ENCODE peak calls at places on chromosome 5, in five cellular contexts. One of them, this sample, is unnamed.

GRCh38 chr5:125274938-125275759 is 528.7 kb upstream of the ZNF608 start:
- DNase-seq in endothelial cell of umbilical vein: peak; percentile 78
- DNase-seq in NB4: no peak
- DNase-seq in GM12878: no peak
- DNase-seq in HepG2: no peak
- DNase-seq in this sample: no peak

GRCh38 chr5:147892696-147893296 is 13.5 kb downstream of the C5orf46 start:
- DNase-seq in endothelial cell of umbilical vein: peak; percentile 61
- DNase-seq in HepG2: no peak
- DNase-seq in NB4: no peak
- DNase-seq in GM12878: no peak
- DNase-seq in this sample: no peak

GRCh38 chr5:10552183-10553143 is 11.4 kb upstream of the ANKRD33B start:
- DNase-seq in GM12878: no peak
- DNase-seq in HepG2: no peak
- DNase-seq in endothelial cell of umbilical vein: peak; percentile 44
- DNase-seq in NB4: no peak
- DNase-seq in this sample: peak; percentile 51

GRCh38 chr5:164504141-164504772 is 998.8 kb downstream of the MAT2B start:
- DNase-seq in GM12878: peak; percentile 5
- DNase-seq in HepG2: peak; percentile 34
- DNase-seq in NB4: peak; percentile 64
- DNase-seq in endothelial cell of umbilical vein: peak; percentile 71
- DNase-seq in this sample: peak; percentile 57

GRCh38 chr5:57434227-57434640 is 48.4 kb downstream of the ACTBL2 start:
- DNase-seq in NB4: no peak
- DNase-seq in GM12878: no peak
- DNase-seq in endothelial cell of umbilical vein: peak; percentile 78
- DNase-seq in HepG2: no peak
- DNase-seq in this sample: no peak

GRCh38 chr5:169723103-169723831 is 86.2 kb downstream of the DOCK2 start:
- DNase-seq in HepG2: no peak
- DNase-seq in GM12878: no peak
- DNase-seq in NB4: no peak
- DNase-seq in endothelial cell of umbilical vein: no peak
- DNase-seq in this sample: no peak

GRCh38 chr5:36301858-36302603 is at the start of gene RANBP3L:
- DNase-seq in HepG2: no peak
- DNase-seq in endothelial cell of umbilical vein: peak; percentile 69
- DNase-seq in NB4: peak; percentile 32
- DNase-seq in GM12878: no peak
- DNase-seq in this sample: no peak

GRCh38 chr5:176579323-176579722 is 30.2 kb downstream of the CDHR2 start:
- DNase-seq in endothelial cell of umbilical vein: no peak
- DNase-seq in GM12878: no peak
- DNase-seq in NB4: no peak
- DNase-seq in HepG2: no peak
- DNase-seq in this sample: no peak

GRCh38 chr5:167652690-167653089 is 638.8 kb upstream of the WWC1 start:
- DNase-seq in HepG2: no peak
- DNase-seq in endothelial cell of umbilical vein: no peak
- DNase-seq in NB4: no peak
- DNase-seq in GM12878: no peak
- DNase-seq in this sample: no peak

GRCh38 chr5:139668924-139669680 is 21.0 kb downstream of the CXXC5 start:
- DNase-seq in endothelial cell of umbilical vein: no peak
- DNase-seq in NB4: no peak
- DNase-seq in HepG2: no peak
- DNase-seq in GM12878: no peak
- DNase-seq in this sample: no peak

GRCh38 chr5:168879929-168880328 is 300.8 kb upstream of the PANK3 start:
- DNase-seq in GM12878: peak; percentile 83
- DNase-seq in endothelial cell of umbilical vein: peak; percentile 32
- DNase-seq in NB4: peak; percentile 91
- DNase-seq in HepG2: no peak
- DNase-seq in this sample: peak; percentile 23

GRCh38 chr5:141934099-141934844 is 10.6 kb downstream of the DELE1 start:
- DNase-seq in GM12878: no peak
- DNase-seq in NB4: no peak
- DNase-seq in endothelial cell of umbilical vein: no peak
- DNase-seq in HepG2: no peak
- DNase-seq in this sample: no peak
- TF ChIP-seq MYC in GM12878: no peak
- TF ChIP-seq MYC in NB4: no peak
- TF ChIP-seq MYC in endothelial cell of umbilical vein: no peak
- TF ChIP-seq MYC in HepG2: no peak
- TF ChIP-seq MYC in this sample: no peak

GRCh38 chr5:129120158-129120581 is 25.6 kb downstream of the ISOC1 start:
- DNase-seq in GM12878: peak; percentile 24
- DNase-seq in endothelial cell of umbilical vein: no peak
- DNase-seq in NB4: no peak
- DNase-seq in HepG2: no peak
- DNase-seq in this sample: no peak
- TF ChIP-seq MYC in GM12878: no peak
- TF ChIP-seq MYC in endothelial cell of umbilical vein: no peak
- TF ChIP-seq MYC in NB4: no peak
- TF ChIP-seq MYC in HepG2: no peak
- TF ChIP-seq MYC in this sample: no peak

GRCh38 chr5:59367791-59368394 is 525.6 kb downstream of the PDE4D start:
- DNase-seq in NB4: peak; percentile 66
- DNase-seq in HepG2: peak; percentile 30
- DNase-seq in GM12878: no peak
- DNase-seq in endothelial cell of umbilical vein: peak; percentile 75
- DNase-seq in this sample: no peak
- TF ChIP-seq MYC in NB4: no peak
- TF ChIP-seq MYC in HepG2: no peak
- TF ChIP-seq MYC in GM12878: no peak
- TF ChIP-seq MYC in endothelial cell of umbilical vein: no peak
- TF ChIP-seq MYC in this sample: no peak

GRCh38 chr5:126525630-126526245 is 69.3 kb downstream of the ALDH7A1 start:
- DNase-seq in NB4: no peak
- DNase-seq in GM12878: no peak
- DNase-seq in HepG2: peak; percentile 40
- DNase-seq in endothelial cell of umbilical vein: peak; percentile 21
- DNase-seq in this sample: peak; percentile 28

GRCh38 chr5:126526493-126526892 is 68.5 kb downstream of the ALDH7A1 start:
- DNase-seq in NB4: no peak
- DNase-seq in endothelial cell of umbilical vein: no peak
- DNase-seq in GM12878: no peak
- DNase-seq in HepG2: no peak
- DNase-seq in this sample: no peak

GRCh38 chr5:126531543-126532120 is 63.4 kb downstream of the ALDH7A1 start:
- DNase-seq in NB4: no peak
- DNase-seq in HepG2: peak; percentile 10
- DNase-seq in GM12878: no peak
- DNase-seq in endothelial cell of umbilical vein: no peak
- DNase-seq in this sample: no peak

GRCh38 chr5:126527158-126527557 is 67.9 kb downstream of the ALDH7A1 start:
- DNase-seq in endothelial cell of umbilical vein: no peak
- DNase-seq in GM12878: no peak
- DNase-seq in HepG2: no peak
- DNase-seq in NB4: no peak
- DNase-seq in this sample: no peak

GRCh38 chr5:126527892-126528291 is 67.1 kb downstream of the ALDH7A1 start:
- DNase-seq in GM12878: no peak
- DNase-seq in NB4: no peak
- DNase-seq in HepG2: no peak
- DNase-seq in endothelial cell of umbilical vein: no peak
- DNase-seq in this sample: no peak
- TF ChIP-seq MYC in GM12878: no peak
- TF ChIP-seq MYC in NB4: no peak
- TF ChIP-seq MYC in HepG2: no peak
- TF ChIP-seq MYC in endothelial cell of umbilical vein: no peak
- TF ChIP-seq MYC in this sample: no peak

DNA sequence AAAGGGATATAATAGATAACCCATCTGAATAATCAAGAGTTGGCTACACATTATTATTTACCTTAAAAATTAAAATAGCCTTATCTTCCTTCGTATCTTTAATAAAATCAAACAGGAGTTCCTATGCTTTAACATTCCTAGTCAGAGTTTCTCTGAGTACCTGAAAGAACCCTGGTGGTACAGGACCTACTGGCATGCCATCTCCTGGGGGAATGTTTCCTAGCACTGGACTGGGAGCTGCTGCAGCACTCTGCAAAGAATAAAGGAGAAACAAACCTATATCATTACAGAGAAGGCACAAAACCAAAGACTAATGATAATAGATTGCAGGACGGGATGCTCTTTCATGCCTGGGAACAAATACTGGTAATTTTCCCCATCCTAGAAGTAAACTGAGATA is 119.5 kb upstream of the ACOT12 start:
- DNase-seq in HepG2: no peak
- DNase-seq in endothelial cell of umbilical vein: no peak
- DNase-seq in NB4: no peak
- DNase-seq in GM12878: no peak
- DNase-seq in this sample: no peak
- TF ChIP-seq MYC in HepG2: no peak
- TF ChIP-seq MYC in endothelial cell of umbilical vein: no peak
- TF ChIP-seq MYC in NB4: no peak
- TF ChIP-seq MYC in GM12878: no peak
- TF ChIP-seq MYC in this sample: no peak

GRCh38 chr5:115818821-115819220 is 2.4 kb upstream of the CDO1 start:
- DNase-seq in endothelial cell of umbilical vein: no peak
- DNase-seq in NB4: no peak
- DNase-seq in GM12878: no peak
- DNase-seq in HepG2: no peak
- DNase-seq in this sample: no peak

GRCh38 chr5:115813719-115814118 is 2.7 kb downstream of the CDO1 start:
- DNase-seq in NB4: no peak
- DNase-seq in GM12878: no peak
- DNase-seq in HepG2: no peak
- DNase-seq in endothelial cell of umbilical vein: no peak
- DNase-seq in this sample: no peak

GRCh38 chr5:115816226-115817042 is at the start of gene CDO1:
- DNase-seq in endothelial cell of umbilical vein: peak; percentile 53
- DNase-seq in NB4: no peak
- DNase-seq in GM12878: no peak
- DNase-seq in HepG2: no peak
- DNase-seq in this sample: no peak

GRCh38 chr5:115815006-115815692 is 1.3 kb downstream of the CDO1 start:
- DNase-seq in GM12878: no peak
- DNase-seq in HepG2: no peak
- DNase-seq in endothelial cell of umbilical vein: peak; percentile 3
- DNase-seq in NB4: no peak
- DNase-seq in this sample: no peak

GRCh38 chr5:115815693-115816225 is 700 bp downstream of the CDO1 start:
- DNase-seq in NB4: no peak
- DNase-seq in endothelial cell of umbilical vein: peak; percentile 9
- DNase-seq in GM12878: no peak
- DNase-seq in HepG2: no peak
- DNase-seq in this sample: no peak
- TF ChIP-seq MYC in NB4: no peak
- TF ChIP-seq MYC in endothelial cell of umbilical vein: no peak
- TF ChIP-seq MYC in GM12878: no peak
- TF ChIP-seq MYC in HepG2: no peak
- TF ChIP-seq MYC in this sample: no peak

GRCh38 chr5:135608361-135608760 is 29.6 kb upstream of the CXCL14 start:
- DNase-seq in GM12878: no peak
- DNase-seq in NB4: no peak
- DNase-seq in HepG2: no peak
- DNase-seq in endothelial cell of umbilical vein: no peak
- DNase-seq in this sample: no peak

GRCh38 chr5:135606431-135606830 is 27.6 kb upstream of the CXCL14 start:
- DNase-seq in GM12878: no peak
- DNase-seq in NB4: no peak
- DNase-seq in endothelial cell of umbilical vein: no peak
- DNase-seq in HepG2: no peak
- DNase-seq in this sample: no peak

GRCh38 chr5:135605221-135605620 is 26.4 kb upstream of the CXCL14 start:
- DNase-seq in NB4: no peak
- DNase-seq in HepG2: no peak
- DNase-seq in endothelial cell of umbilical vein: no peak
- DNase-seq in GM12878: no peak
- DNase-seq in this sample: no peak

GRCh38 chr5:135609981-135610380 is 31.2 kb upstream of the CXCL14 start:
- DNase-seq in NB4: no peak
- DNase-seq in GM12878: no peak
- DNase-seq in endothelial cell of umbilical vein: no peak
- DNase-seq in HepG2: no peak
- DNase-seq in this sample: no peak

GRCh38 chr5:135608761-135609443 is 30.1 kb upstream of the CXCL14 start:
- DNase-seq in endothelial cell of umbilical vein: no peak
- DNase-seq in HepG2: no peak
- DNase-seq in GM12878: no peak
- DNase-seq in NB4: no peak
- DNase-seq in this sample: no peak
- TF ChIP-seq MYC in endothelial cell of umbilical vein: no peak
- TF ChIP-seq MYC in HepG2: no peak
- TF ChIP-seq MYC in GM12878: no peak
- TF ChIP-seq MYC in NB4: no peak
- TF ChIP-seq MYC in this sample: no peak

DNA sequence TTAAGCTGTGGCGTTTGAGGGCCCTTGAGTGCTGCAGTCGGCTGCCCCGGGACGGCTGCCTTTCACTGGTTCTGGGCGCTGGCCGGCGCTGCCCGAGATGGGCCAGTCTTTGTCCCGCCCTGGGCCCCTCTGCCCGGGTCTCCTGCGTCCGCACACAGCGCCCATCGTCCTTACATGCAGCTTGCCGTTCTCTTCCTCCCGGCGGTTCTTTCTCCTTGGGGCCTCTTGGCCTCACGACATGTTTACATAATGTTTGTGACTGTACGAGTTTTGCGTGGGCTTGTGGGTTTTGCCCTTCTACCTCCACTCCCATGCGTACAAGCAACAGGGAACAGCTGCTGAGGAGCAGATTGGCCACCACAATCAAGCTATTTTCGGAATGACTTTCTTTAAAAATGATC is 615 bp downstream of the TNPO1 start:
- DNase-seq in GM12878: no peak
- DNase-seq in endothelial cell of umbilical vein: peak; percentile 57
- DNase-seq in HepG2: peak; percentile 3
- DNase-seq in NB4: peak; percentile 70
- DNase-seq in this sample: peak; percentile 22
- TF ChIP-seq MYC in GM12878: no peak
- TF ChIP-seq MYC in endothelial cell of umbilical vein: no peak
- TF ChIP-seq MYC in HepG2: no peak
- TF ChIP-seq MYC in NB4: no peak
- TF ChIP-seq MYC in this sample: no peak

This sample was measured in A549.